ENCODE peak calls at places on chromosomes 1 and 21, in six cellular contexts. One of them, this sample, is unnamed.

GRCh38 chr1:6967431-6968079 is 182.3 kb downstream of the CAMTA1 start:
- DNase-seq in GM12878: no peak
- DNase-seq in K562: no peak
- DNase-seq in HepG2: no peak
- DNase-seq in GM12892: no peak
- DNase-seq in H1: no peak
- DNase-seq in this sample: no peak

GRCh38 chr1:234840843-234841242 is 230.9 kb upstream of the IRF2BP2 start:
- DNase-seq in GM12878: no peak
- DNase-seq in K562: no peak
- DNase-seq in HepG2: no peak
- DNase-seq in GM12892: no peak
- DNase-seq in H1: no peak
- DNase-seq in this sample: no peak

GRCh38 chr1:55474168-55474786 is 259.1 kb upstream of the USP24 start:
- DNase-seq in GM12878: no peak
- DNase-seq in K562: peak; percentile 53
- DNase-seq in HepG2: no peak
- DNase-seq in GM12892: no peak
- DNase-seq in H1: no peak
- DNase-seq in this sample: no peak

GRCh38 chr1:197399691-197400521 is 131.9 kb downstream of the CRB1 start:
- DNase-seq in GM12878: peak; percentile 11
- DNase-seq in K562: peak; percentile 63
- DNase-seq in HepG2: peak; percentile 59
- DNase-seq in GM12892: no peak
- DNase-seq in H1: no peak
- DNase-seq in this sample: no peak

GRCh38 chr1:46411010-46411405 is 16.9 kb downstream of the FAAH start:
- DNase-seq in GM12878: no peak
- DNase-seq in K562: no peak
- DNase-seq in HepG2: no peak
- DNase-seq in GM12892: no peak
- DNase-seq in H1: no peak
- DNase-seq in this sample: no peak

GRCh38 chr1:71621785-71622184 is 541.0 kb upstream of the ZRANB2 start:
- DNase-seq in GM12878: no peak
- DNase-seq in K562: no peak
- DNase-seq in HepG2: no peak
- DNase-seq in GM12892: no peak
- DNase-seq in H1: no peak
- DNase-seq in this sample: no peak

GRCh38 chr1:225460737-225461532 is 33.1 kb upstream of the LBR start:
- DNase-seq in GM12878: no peak
- DNase-seq in K562: no peak
- DNase-seq in HepG2: no peak
- DNase-seq in GM12892: no peak
- DNase-seq in H1: no peak
- DNase-seq in this sample: no peak

GRCh38 chr1:10459185-10459584 is 9.4 kb downstream of the CORT start:
- DNase-seq in GM12878: no peak
- DNase-seq in K562: peak; percentile 86
- DNase-seq in HepG2: peak; percentile 18
- DNase-seq in GM12892: no peak
- DNase-seq in H1: no peak
- DNase-seq in this sample: no peak

GRCh38 chr1:19096990-19097389 is 113.1 kb downstream of the UBR4 start:
- DNase-seq in GM12878: no peak
- DNase-seq in K562: no peak
- DNase-seq in HepG2: no peak
- DNase-seq in GM12892: no peak
- DNase-seq in H1: no peak
- DNase-seq in this sample: no peak

GRCh38 chr21:32806810-32807386 is 35.3 kb upstream of the PAXBP1 start:
- DNase-seq in GM12878: no peak
- DNase-seq in K562: no peak
- DNase-seq in HepG2: no peak
- DNase-seq in GM12892: no peak
- DNase-seq in H1: no peak
- DNase-seq in this sample: no peak

GRCh38 chr21:44365967-44366585 is 12.7 kb downstream of the TRPM2 start:
- DNase-seq in GM12878: no peak
- DNase-seq in K562: no peak
- DNase-seq in HepG2: no peak
- DNase-seq in GM12892: no peak
- DNase-seq in H1: no peak
- DNase-seq in this sample: no peak

GRCh38 chr1:58714594-58714993 is 14.7 kb upstream of the MYSM1 start:
- DNase-seq in GM12878: no peak
- DNase-seq in K562: no peak
- DNase-seq in HepG2: no peak
- DNase-seq in GM12892: no peak
- DNase-seq in H1: no peak
- DNase-seq in this sample: no peak

GRCh38 chr1:30857062-30857461 is 51.5 kb downstream of the SDC3 start:
- DNase-seq in GM12878: no peak
- DNase-seq in K562: no peak
- DNase-seq in HepG2: no peak
- DNase-seq in GM12892: no peak
- DNase-seq in H1: no peak
- DNase-seq in this sample: no peak

GRCh38 chr1:48692235-48692634 is 84.5 kb downstream of the BEND5 start:
- DNase-seq in GM12878: no peak
- DNase-seq in K562: no peak
- DNase-seq in HepG2: no peak
- DNase-seq in GM12892: no peak
- DNase-seq in H1: no peak
- DNase-seq in this sample: no peak

GRCh38 chr1:52402860-52403240 is 1.4 kb downstream of the ORC1 start:
- DNase-seq in GM12878: peak; percentile 7
- DNase-seq in K562: no peak
- DNase-seq in HepG2: peak; percentile 41
- DNase-seq in GM12892: no peak
- DNase-seq in H1: no peak
- DNase-seq in this sample: no peak

GRCh38 chr1:52400131-52400530 is 4.1 kb downstream of the ORC1 start:
- DNase-seq in GM12878: no peak
- DNase-seq in K562: no peak
- DNase-seq in HepG2: no peak
- DNase-seq in GM12892: no peak
- DNase-seq in H1: no peak
- DNase-seq in this sample: no peak

GRCh38 chr1:52403566-52404115 is 582 bp downstream of the ORC1 start:
- DNase-seq in GM12878: peak; percentile 41
- DNase-seq in K562: peak; percentile 86
- DNase-seq in HepG2: peak; percentile 45
- DNase-seq in GM12892: peak; percentile 41
- DNase-seq in H1: no peak
- DNase-seq in this sample: peak; percentile 36

GRCh38 chr1:52404975-52405338 is 555 bp downstream of the PRPF38A start:
- DNase-seq in GM12878: no peak
- DNase-seq in K562: no peak
- DNase-seq in HepG2: no peak
- DNase-seq in GM12892: no peak
- DNase-seq in H1: no peak
- DNase-seq in this sample: no peak

GRCh38 chr1:52404116-52404974 is at the start of the genes ORC1 and PRPF38A:
- DNase-seq in GM12878: peak; percentile 83
- DNase-seq in K562: peak; percentile 98
- DNase-seq in HepG2: peak; percentile 95
- DNase-seq in GM12892: peak; percentile 83
- DNase-seq in H1: peak; percentile 98
- DNase-seq in this sample: peak; percentile 73
- TF ChIP-seq POLR2A in GM12878: peak; percentile 88
- TF ChIP-seq POLR2A in K562: peak; percentile 98
- TF ChIP-seq POLR2A in HepG2: peak; percentile 86
- TF ChIP-seq POLR2A in GM12892: peak; percentile 92
- TF ChIP-seq POLR2A in H1: peak; percentile 97
- TF ChIP-seq POLR2A in this sample: peak; percentile 94

GRCh38 chr1:227343727-227344551 is 25.6 kb upstream of the CDC42BPA start:
- DNase-seq in GM12878: no peak
- DNase-seq in K562: no peak
- DNase-seq in HepG2: no peak
- DNase-seq in GM12892: no peak
- DNase-seq in H1: no peak
- DNase-seq in this sample: no peak
- TF ChIP-seq POLR2AphosphoS5 in GM12878: no peak
- TF ChIP-seq POLR2AphosphoS5 in K562: no peak
- TF ChIP-seq POLR2AphosphoS5 in HepG2: no peak
- TF ChIP-seq POLR2AphosphoS5 in GM12892: no peak
- TF ChIP-seq POLR2AphosphoS5 in H1: no peak
- TF ChIP-seq POLR2AphosphoS5 in this sample: no peak

DNA sequence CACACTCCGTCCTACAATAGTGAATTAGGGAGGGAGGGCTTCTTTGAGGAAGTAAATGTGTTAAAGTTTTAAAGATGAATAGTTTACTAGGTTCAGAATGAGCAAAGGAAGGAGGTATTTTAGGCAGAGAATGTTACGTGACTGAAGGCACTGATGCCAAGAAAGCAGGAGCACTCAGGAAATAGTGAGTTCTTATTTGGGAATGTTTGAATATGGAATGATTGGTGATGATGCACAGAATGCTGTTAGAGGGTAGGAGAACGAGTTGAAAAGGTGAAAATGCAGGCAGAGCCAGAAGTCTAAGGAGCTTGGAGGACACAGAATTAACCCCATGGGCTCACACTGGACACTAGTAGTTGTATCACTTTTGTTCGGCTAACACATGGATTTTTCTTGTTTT is 108.0 kb downstream of the NRIP1 start:
- DNase-seq in GM12878: no peak
- DNase-seq in K562: no peak
- DNase-seq in HepG2: no peak
- DNase-seq in GM12892: no peak
- DNase-seq in H1: no peak
- DNase-seq in this sample: no peak
- TF ChIP-seq TAF1 in GM12878: no peak
- TF ChIP-seq TAF1 in K562: no peak
- TF ChIP-seq TAF1 in HepG2: no peak
- TF ChIP-seq TAF1 in GM12892: no peak
- TF ChIP-seq TAF1 in H1: no peak
- TF ChIP-seq TAF1 in this sample: no peak

DNA sequence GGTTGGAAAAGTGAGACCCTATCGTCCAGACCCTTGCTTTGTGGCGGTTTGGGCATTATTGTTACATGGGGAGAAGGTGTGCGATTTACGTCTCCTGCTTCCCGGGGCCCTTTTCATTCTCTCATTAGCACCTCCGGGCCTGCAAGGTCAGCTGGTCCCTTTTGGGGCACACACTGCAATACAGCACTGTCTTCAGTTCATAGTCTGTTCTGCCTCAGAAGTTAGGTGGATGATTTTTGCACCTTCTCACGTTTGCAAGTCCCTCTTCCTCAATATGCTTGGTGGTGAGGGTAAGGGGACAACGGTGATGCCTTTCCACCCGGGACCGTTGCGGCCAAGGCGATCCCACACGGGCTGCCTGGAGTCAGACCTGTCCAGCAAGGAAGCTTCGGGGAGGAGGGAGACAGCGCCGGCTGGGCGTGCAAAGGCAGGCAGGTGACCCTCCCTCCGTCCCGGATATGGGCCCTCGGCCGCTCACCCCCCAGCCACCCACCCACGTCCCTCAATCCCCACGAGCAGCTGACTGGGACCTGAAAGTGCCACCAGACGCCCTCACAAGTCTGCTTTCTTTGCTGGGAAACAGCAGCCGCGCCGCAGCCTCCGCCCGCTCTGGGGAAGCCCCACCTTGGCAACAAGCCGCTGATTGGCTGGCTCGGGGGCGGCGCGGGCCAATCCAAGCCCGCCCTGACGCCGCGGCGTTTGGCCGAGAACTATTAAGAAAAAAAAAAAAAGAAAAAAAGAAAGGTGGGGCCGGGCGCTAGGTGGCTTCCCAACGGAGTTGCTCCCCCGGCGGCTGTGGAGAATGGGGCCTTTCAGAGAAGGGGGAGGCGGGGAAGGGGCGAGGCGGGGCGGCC is 21.7 kb downstream of the BTG2 start:
- DNase-seq in GM12878: peak; percentile 88
- DNase-seq in K562: peak; percentile 99
- DNase-seq in HepG2: peak; percentile 75
- DNase-seq in GM12892: peak; percentile 91
- DNase-seq in H1: peak; percentile 94
- DNase-seq in this sample: peak; percentile 89
- TF ChIP-seq POLR2A in GM12878: peak; percentile 78
- TF ChIP-seq POLR2A in K562: peak; percentile 43
- TF ChIP-seq POLR2A in HepG2: no peak
- TF ChIP-seq POLR2A in GM12892: peak; percentile 25
- TF ChIP-seq POLR2A in H1: peak; percentile 29
- TF ChIP-seq POLR2A in this sample: no peak

GRCh38 chr1:17250601-17251000 is 1.7 kb downstream of the PADI3 start:
- DNase-seq in GM12878: no peak
- DNase-seq in K562: no peak
- DNase-seq in HepG2: no peak
- DNase-seq in GM12892: no peak
- DNase-seq in H1: no peak
- DNase-seq in this sample: no peak
- TF ChIP-seq POLR2AphosphoS5 in GM12878: no peak
- TF ChIP-seq POLR2AphosphoS5 in K562: no peak
- TF ChIP-seq POLR2AphosphoS5 in HepG2: no peak
- TF ChIP-seq POLR2AphosphoS5 in GM12892: no peak
- TF ChIP-seq POLR2AphosphoS5 in H1: no peak
- TF ChIP-seq POLR2AphosphoS5 in this sample: no peak

GRCh38 chr1:178093150-178093957 is 550 bp upstream of the RASAL2 start:
- DNase-seq in GM12878: peak; percentile 27
- DNase-seq in K562: peak; percentile 94
- DNase-seq in HepG2: peak; percentile 90
- DNase-seq in GM12892: peak; percentile 70
- DNase-seq in H1: peak; percentile 87
- DNase-seq in this sample: peak; percentile 82
- TF ChIP-seq TAF1 in GM12878: no peak
- TF ChIP-seq TAF1 in K562: no peak
- TF ChIP-seq TAF1 in HepG2: peak; percentile 4
- TF ChIP-seq TAF1 in GM12892: no peak
- TF ChIP-seq TAF1 in H1: peak; percentile 63
- TF ChIP-seq TAF1 in this sample: no peak

GRCh38 chr1:202144510-202145324 is at the start of gene ARL8A:
- DNase-seq in GM12878: no peak
- DNase-seq in K562: peak; percentile 90
- DNase-seq in HepG2: no peak
- DNase-seq in GM12892: peak; percentile 87
- DNase-seq in H1: peak; percentile 83
- DNase-seq in this sample: peak; percentile 86
- TF ChIP-seq POLR2A in GM12878: peak; percentile 71
- TF ChIP-seq POLR2A in K562: peak; percentile 54
- TF ChIP-seq POLR2A in HepG2: no peak
- TF ChIP-seq POLR2A in GM12892: no peak
- TF ChIP-seq POLR2A in H1: no peak
- TF ChIP-seq POLR2A in this sample: no peak

GRCh38 chr1:221697924-221698425 is 43.9 kb downstream of the DUSP10 start:
- DNase-seq in GM12878: no peak
- DNase-seq in K562: no peak
- DNase-seq in HepG2: no peak
- DNase-seq in GM12892: no peak
- DNase-seq in H1: no peak
- DNase-seq in this sample: no peak
- TF ChIP-seq POLR2AphosphoS5 in GM12878: no peak
- TF ChIP-seq POLR2AphosphoS5 in K562: no peak
- TF ChIP-seq POLR2AphosphoS5 in HepG2: no peak
- TF ChIP-seq POLR2AphosphoS5 in GM12892: no peak
- TF ChIP-seq POLR2AphosphoS5 in H1: no peak
- TF ChIP-seq POLR2AphosphoS5 in this sample: no peak

GRCh38 chr1:13513063-13513884 is 529 bp downstream of the LRRC38 start:
- DNase-seq in GM12878: no peak
- DNase-seq in K562: no peak
- DNase-seq in HepG2: no peak
- DNase-seq in GM12892: no peak
- DNase-seq in H1: peak; percentile 59
- DNase-seq in this sample: no peak
- TF ChIP-seq TAF1 in GM12878: no peak
- TF ChIP-seq TAF1 in K562: no peak
- TF ChIP-seq TAF1 in HepG2: no peak
- TF ChIP-seq TAF1 in GM12892: no peak
- TF ChIP-seq TAF1 in H1: no peak
- TF ChIP-seq TAF1 in this sample: no peak